ENCODE peak calls at places on chromosomes 13 and 19, in five cellular contexts. One of them, this sample, is unnamed.
A peak's percentile ranks its signal among the peaks of the same experiment; 100 is the strongest.

GRCh38 chr19:45955905-45956608 is 17.6 kb downstream of the NOVA2 start:
- DNase-seq in T-helper 1 cell: no peak
- DNase-seq in fibroblast of pulmonary artery: peak; percentile 93
- DNase-seq in C1 segment of cervical spinal cord: no peak
- DNase-seq in CD8-positive, alpha-beta memory T cell: no peak
- DNase-seq in this sample: peak; percentile 83

GRCh38 chr19:36526581-36526980 is 1.5 kb downstream of the ZNF260 start:
- DNase-seq in CD8-positive, alpha-beta memory T cell: no peak
- DNase-seq in T-helper 1 cell: no peak
- DNase-seq in fibroblast of pulmonary artery: no peak
- DNase-seq in C1 segment of cervical spinal cord: no peak
- DNase-seq in this sample: peak; percentile 6

GRCh38 chr13:67137044-67137735 is 92.9 kb downstream of the PCDH9 start:
- DNase-seq in fibroblast of pulmonary artery: peak; percentile 54
- DNase-seq in CD8-positive, alpha-beta memory T cell: no peak
- DNase-seq in C1 segment of cervical spinal cord: no peak
- DNase-seq in T-helper 1 cell: no peak
- DNase-seq in this sample: no peak

GRCh38 chr13:101875091-101875490 is 422.6 kb downstream of the ITGBL1 start:
- DNase-seq in fibroblast of pulmonary artery: no peak
- DNase-seq in T-helper 1 cell: no peak
- DNase-seq in CD8-positive, alpha-beta memory T cell: no peak
- DNase-seq in C1 segment of cervical spinal cord: no peak
- DNase-seq in this sample: no peak

GRCh38 chr19:53394522-53394973 is 401 bp upstream of the ZNF765 start:
- DNase-seq in fibroblast of pulmonary artery: no peak
- DNase-seq in T-helper 1 cell: no peak
- DNase-seq in CD8-positive, alpha-beta memory T cell: no peak
- DNase-seq in C1 segment of cervical spinal cord: no peak
- DNase-seq in this sample: no peak

GRCh38 chr19:8004723-8005513 is 523 bp downstream of the ELAVL1 start:
- DNase-seq in C1 segment of cervical spinal cord: no peak
- DNase-seq in T-helper 1 cell: no peak
- DNase-seq in fibroblast of pulmonary artery: peak; percentile 33
- DNase-seq in CD8-positive, alpha-beta memory T cell: peak; percentile 10
- DNase-seq in this sample: no peak

GRCh38 chr13:94641432-94641941 is 39.8 kb downstream of the GPR180 start:
- DNase-seq in C1 segment of cervical spinal cord: no peak
- DNase-seq in CD8-positive, alpha-beta memory T cell: no peak
- DNase-seq in fibroblast of pulmonary artery: peak; percentile 95
- DNase-seq in T-helper 1 cell: no peak
- DNase-seq in this sample: peak; percentile 33

GRCh38 chr13:52846567-52847321 is 1.7 kb downstream of the PCDH8 start:
- DNase-seq in fibroblast of pulmonary artery: peak; percentile 22
- DNase-seq in T-helper 1 cell: no peak
- DNase-seq in CD8-positive, alpha-beta memory T cell: no peak
- DNase-seq in C1 segment of cervical spinal cord: peak; percentile 16
- DNase-seq in this sample: no peak

GRCh38 chr13:74204606-74205312 is 70.6 kb upstream of the KLF12 start:
- DNase-seq in C1 segment of cervical spinal cord: no peak
- DNase-seq in CD8-positive, alpha-beta memory T cell: no peak
- DNase-seq in fibroblast of pulmonary artery: no peak
- DNase-seq in T-helper 1 cell: no peak
- DNase-seq in this sample: no peak

GRCh38 chr13:72062566-72062965 is 195.6 kb upstream of the DACH1 start:
- DNase-seq in fibroblast of pulmonary artery: peak; percentile 1
- DNase-seq in CD8-positive, alpha-beta memory T cell: no peak
- DNase-seq in C1 segment of cervical spinal cord: no peak
- DNase-seq in T-helper 1 cell: no peak
- DNase-seq in this sample: peak; percentile 9

GRCh38 chr19:49832556-49832955 is 14.5 kb downstream of the MED25 start:
- DNase-seq in fibroblast of pulmonary artery: no peak
- DNase-seq in C1 segment of cervical spinal cord: no peak
- DNase-seq in CD8-positive, alpha-beta memory T cell: no peak
- DNase-seq in T-helper 1 cell: no peak
- DNase-seq in this sample: no peak

GRCh38 chr19:50720921-50721291 is 1.3 kb upstream of the SHANK1 start:
- DNase-seq in fibroblast of pulmonary artery: no peak
- DNase-seq in CD8-positive, alpha-beta memory T cell: no peak
- DNase-seq in C1 segment of cervical spinal cord: no peak
- DNase-seq in T-helper 1 cell: no peak
- DNase-seq in this sample: no peak

GRCh38 chr19:46478356-46478986 is 7.1 kb upstream of the PNMA8A start:
- DNase-seq in fibroblast of pulmonary artery: peak; percentile 60
- DNase-seq in T-helper 1 cell: no peak
- DNase-seq in C1 segment of cervical spinal cord: no peak
- DNase-seq in CD8-positive, alpha-beta memory T cell: no peak
- DNase-seq in this sample: no peak

GRCh38 chr13:99980201-99981114 is 1.1 kb upstream of the ZIC2 start:
- DNase-seq in T-helper 1 cell: no peak
- DNase-seq in CD8-positive, alpha-beta memory T cell: peak; percentile 52
- DNase-seq in C1 segment of cervical spinal cord: no peak
- DNase-seq in fibroblast of pulmonary artery: peak; percentile 64
- DNase-seq in this sample: peak; percentile 81

GRCh38 chr13:23767806-23768205 is 121.4 kb downstream of the MIPEP start:
- DNase-seq in T-helper 1 cell: no peak
- DNase-seq in C1 segment of cervical spinal cord: no peak
- DNase-seq in CD8-positive, alpha-beta memory T cell: no peak
- DNase-seq in fibroblast of pulmonary artery: no peak
- DNase-seq in this sample: no peak

GRCh38 chr13:26074706-26075105 is 22.9 kb upstream of the SHISA2 start:
- DNase-seq in CD8-positive, alpha-beta memory T cell: no peak
- DNase-seq in T-helper 1 cell: no peak
- DNase-seq in C1 segment of cervical spinal cord: no peak
- DNase-seq in fibroblast of pulmonary artery: peak; percentile 33
- DNase-seq in this sample: peak; percentile 46

GRCh38 chr13:111143875-111144540 is 28.9 kb downstream of the ARHGEF7 start:
- DNase-seq in fibroblast of pulmonary artery: no peak
- DNase-seq in CD8-positive, alpha-beta memory T cell: no peak
- DNase-seq in T-helper 1 cell: no peak
- DNase-seq in C1 segment of cervical spinal cord: no peak
- DNase-seq in this sample: no peak

GRCh38 chr13:51136276-51136980 is 25.4 kb upstream of the C13orf42 start:
- DNase-seq in CD8-positive, alpha-beta memory T cell: no peak
- DNase-seq in fibroblast of pulmonary artery: no peak
- DNase-seq in C1 segment of cervical spinal cord: no peak
- DNase-seq in T-helper 1 cell: no peak
- DNase-seq in this sample: no peak

GRCh38 chr19:54137913-54138776 is 583 bp downstream of the CNOT3 start:
- DNase-seq in CD8-positive, alpha-beta memory T cell: peak; percentile 56
- DNase-seq in T-helper 1 cell: peak; percentile 28
- DNase-seq in C1 segment of cervical spinal cord: no peak
- DNase-seq in fibroblast of pulmonary artery: no peak
- DNase-seq in this sample: no peak

GRCh38 chr13:80037505-80037888 is 303.4 kb downstream of the SPRY2 start:
- DNase-seq in fibroblast of pulmonary artery: peak; percentile 83
- DNase-seq in T-helper 1 cell: no peak
- DNase-seq in CD8-positive, alpha-beta memory T cell: no peak
- DNase-seq in C1 segment of cervical spinal cord: no peak
- DNase-seq in this sample: peak; percentile 78

GRCh38 chr13:49625392-49626137 is 2.7 kb upstream of the ARL11 start:
- DNase-seq in T-helper 1 cell: no peak
- DNase-seq in C1 segment of cervical spinal cord: no peak
- DNase-seq in CD8-positive, alpha-beta memory T cell: no peak
- DNase-seq in fibroblast of pulmonary artery: peak; percentile 25
- DNase-seq in this sample: peak; percentile 9

GRCh38 chr13:110116072-110116487 is 190.9 kb downstream of the COL4A1 start:
- DNase-seq in fibroblast of pulmonary artery: peak; percentile 91
- DNase-seq in C1 segment of cervical spinal cord: no peak
- DNase-seq in T-helper 1 cell: no peak
- DNase-seq in CD8-positive, alpha-beta memory T cell: no peak
- DNase-seq in this sample: no peak

GRCh38 chr19:47644743-47645499 is 36.0 kb downstream of the BICRA start:
- DNase-seq in C1 segment of cervical spinal cord: no peak
- DNase-seq in CD8-positive, alpha-beta memory T cell: no peak
- DNase-seq in fibroblast of pulmonary artery: peak; percentile 18
- DNase-seq in T-helper 1 cell: no peak
- DNase-seq in this sample: no peak

GRCh38 chr13:101211261-101211660 is 205.0 kb downstream of the NALCN start:
- DNase-seq in CD8-positive, alpha-beta memory T cell: no peak
- DNase-seq in T-helper 1 cell: no peak
- DNase-seq in fibroblast of pulmonary artery: peak; percentile 38
- DNase-seq in C1 segment of cervical spinal cord: no peak
- DNase-seq in this sample: peak; percentile 67

GRCh38 chr13:35700661-35701060 is 224.2 kb upstream of the MAB21L1 start:
- DNase-seq in C1 segment of cervical spinal cord: no peak
- DNase-seq in T-helper 1 cell: no peak
- DNase-seq in CD8-positive, alpha-beta memory T cell: no peak
- DNase-seq in fibroblast of pulmonary artery: no peak
- DNase-seq in this sample: no peak

GRCh38 chr13:19634129-19634740 is 776 bp downstream of the MPHOSPH8 start:
- DNase-seq in fibroblast of pulmonary artery: peak; percentile 55
- DNase-seq in C1 segment of cervical spinal cord: no peak
- DNase-seq in T-helper 1 cell: no peak
- DNase-seq in CD8-positive, alpha-beta memory T cell: no peak
- DNase-seq in this sample: peak; percentile 33

GRCh38 chr13:23811366-23812027 is 77.7 kb downstream of the MIPEP start:
- DNase-seq in T-helper 1 cell: no peak
- DNase-seq in CD8-positive, alpha-beta memory T cell: no peak
- DNase-seq in C1 segment of cervical spinal cord: no peak
- DNase-seq in fibroblast of pulmonary artery: no peak
- DNase-seq in this sample: no peak

GRCh38 chr13:113862191-113862765 is 1.6 kb downstream of the GAS6 start:
- DNase-seq in fibroblast of pulmonary artery: no peak
- DNase-seq in CD8-positive, alpha-beta memory T cell: no peak
- DNase-seq in T-helper 1 cell: no peak
- DNase-seq in C1 segment of cervical spinal cord: no peak
- DNase-seq in this sample: no peak

GRCh38 chr13:28246891-28247290 is 108.5 kb downstream of the PAN3 start:
- DNase-seq in T-helper 1 cell: no peak
- DNase-seq in fibroblast of pulmonary artery: no peak
- DNase-seq in C1 segment of cervical spinal cord: no peak
- DNase-seq in CD8-positive, alpha-beta memory T cell: no peak
- DNase-seq in this sample: no peak